ENCODE peak calls at places on chromosomes 1 and 21, in five cellular contexts. F is stomach, T is glutamatergic neuron, H is fibroblast of pulmonary artery, W is right lobe of liver. K is an unnamed sample.
A peak's percentile ranks its signal among the peaks of the same experiment; 100 is the strongest.

GRCh38 chr21:44891631-44892031 is 18.1 kb upstream of the PTTG1IP start:
- DNase-seq in F (no peak), H (no peak), T (peak; percentile 15), W (no peak), K (no peak)

GRCh38 chr1:179955318-179955638 is 668 bp downstream of the CEP350 start:
- DNase-seq in W (no peak), T (no peak), F (no peak), H (peak; percentile 13), K (no peak)

GRCh38 chr1:25519624-25520023 is 23.8 kb upstream of the LDLRAP1 start:
- DNase-seq in T (no peak), F (no peak), H (peak; percentile 47), W (no peak), K (no peak)

GRCh38 chr1:30286241-30286983 is 437.0 kb downstream of the MATN1 start:
- DNase-seq in W (no peak), T (no peak), H (no peak), F (no peak), K (no peak)

GRCh38 chr1:32263744-32264143 is 12.7 kb downstream of the LCK start:
- DNase-seq in W (no peak), T (no peak), H (no peak), F (no peak), K (no peak)

GRCh38 chr1:101139130-101139529 is 97.7 kb upstream of the S1PR1 start:
- DNase-seq in T (no peak), F (no peak), W (no peak), H (no peak), K (no peak)

GRCh38 chr1:185996211-185996610 is 262.0 kb downstream of the HMCN1 start:
- DNase-seq in W (no peak), F (no peak), H (peak; percentile 67), T (no peak), K (no peak)

GRCh38 chr21:38567577-38568360 is 69.5 kb upstream of the ERG start:
- DNase-seq in W (no peak), T (no peak), F (no peak), H (peak; percentile 18), K (no peak)

GRCh38 chr1:236345728-236346127 is 48.4 kb upstream of the EDARADD start:
- DNase-seq in H (no peak), T (no peak), W (no peak), F (no peak), K (peak; percentile 10)
- TF ChIP-seq CTCF in H (peak; percentile 24), T (no peak), W (peak; percentile 34), F (no peak), K (no peak)

GRCh38 chr1:3340548-3341235 is 113.8 kb upstream of the ARHGEF16 start:
- DNase-seq in H (no peak), W (no peak), F (no peak), T (no peak), K (no peak)
- TF ChIP-seq CTCF in H (no peak), W (no peak), F (no peak), T (no peak), K (no peak)

GRCh38 chr1:151520359-151520758 is 9.2 kb downstream of the CGN start:
- DNase-seq in T (no peak), F (no peak), W (no peak), H (no peak), K (no peak)
- TF ChIP-seq CTCF in T (no peak), F (no peak), W (no peak), H (no peak), K (no peak)

GRCh38 chr1:232627171-232627570 is 2.8 kb downstream of the SIPA1L2 start:
- DNase-seq in T (no peak), F (no peak), H (no peak), W (no peak), K (no peak)

GRCh38 chr1:232627645-232628334 is 2.1 kb downstream of the SIPA1L2 start:
- DNase-seq in W (no peak), T (no peak), F (no peak), H (peak; percentile 25), K (no peak)

GRCh38 chr1:232629250-232630046 is 485 bp downstream of the SIPA1L2 start:
- DNase-seq in T (peak; percentile 77), F (no peak), W (peak; percentile 54), H (peak; percentile 9), K (peak; percentile 30)

GRCh38 chr1:232630047-232630893 is at the start of gene SIPA1L2:
- DNase-seq in H (peak; percentile 90), W (peak; percentile 97), T (peak; percentile 97), F (peak; percentile 95), K (peak; percentile 98)

DNA sequence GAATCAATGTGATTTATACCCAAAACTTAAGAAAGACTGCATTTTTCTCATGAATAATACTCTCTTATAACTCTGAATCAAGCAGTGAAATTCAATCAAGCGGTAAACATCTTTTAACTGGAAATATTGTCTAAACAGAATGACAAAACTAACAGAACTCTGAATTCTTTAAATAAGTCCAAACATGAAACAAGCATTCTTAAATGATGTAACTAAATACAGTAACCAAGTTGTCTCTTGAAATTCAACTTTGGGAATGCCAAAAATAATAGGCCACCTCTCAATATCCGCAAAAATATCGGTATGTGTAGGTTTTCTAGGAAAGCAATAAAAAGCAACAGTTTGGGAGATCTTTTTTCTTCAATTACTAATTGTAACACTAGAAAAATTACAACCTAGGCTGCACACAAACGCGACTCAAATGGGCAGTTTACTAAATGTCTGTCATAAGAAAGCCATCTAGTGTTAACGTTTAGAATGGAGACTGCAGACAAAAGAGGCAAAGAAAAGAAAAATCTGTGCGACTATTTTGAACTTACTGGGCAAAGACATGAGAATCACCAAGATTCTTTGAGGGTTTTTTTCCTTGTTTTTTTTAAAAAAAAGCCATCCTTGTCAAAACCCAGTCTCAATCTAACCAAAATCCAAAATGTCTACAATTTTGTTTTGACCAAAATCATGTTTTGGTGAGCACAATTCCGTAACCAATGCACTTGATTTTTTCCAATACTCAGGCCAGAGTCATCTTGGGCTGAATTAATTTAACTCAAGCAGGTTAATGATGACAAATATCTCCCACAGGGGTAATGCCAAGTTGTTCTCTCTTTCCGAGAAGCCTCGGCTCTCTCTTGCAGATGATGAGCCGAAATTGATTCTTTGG is 1.4 kb downstream of the SIPA1L2 start:
- DNase-seq in T (no peak), F (no peak), W (no peak), H (peak; percentile 63), K (no peak)
- TF ChIP-seq CTCF in T (no peak), F (no peak), W (peak; percentile 31), H (peak; percentile 48), K (no peak)

GRCh38 chr21:42071146-42071737 is at the start of gene UMODL1:
- DNase-seq in F (no peak), T (no peak), W (no peak), H (no peak), K (no peak)

GRCh38 chr21:42069327-42069726 is 1.8 kb upstream of the UMODL1 start:
- DNase-seq in H (no peak), T (no peak), W (no peak), F (no peak), K (no peak)

GRCh38 chr21:42075686-42076471 is 4.8 kb downstream of the UMODL1 start:
- DNase-seq in F (no peak), H (no peak), W (no peak), T (no peak), K (no peak)

GRCh38 chr21:42068592-42068991 is 2.5 kb upstream of the UMODL1 start:
- DNase-seq in F (no peak), H (no peak), T (no peak), W (no peak), K (no peak)

GRCh38 chr21:42073140-42074099 is 2.3 kb downstream of the UMODL1 start:
- DNase-seq in T (no peak), F (no peak), W (no peak), H (no peak), K (no peak)
- TF ChIP-seq CTCF in T (no peak), F (no peak), W (no peak), H (no peak), K (no peak)

GRCh38 chr21:33302796-33303195 is 22.0 kb upstream of the IFNAR1 start:
- DNase-seq in T (no peak), H (no peak), F (no peak), W (no peak), K (no peak)
- TF ChIP-seq CTCF in T (no peak), H (no peak), F (no peak), W (no peak), K (no peak)

GRCh38 chr1:94906382-94906781 is 20.5 kb downstream of the CNN3 start:
- DNase-seq in F (no peak), W (no peak), T (no peak), H (no peak), K (no peak)

GRCh38 chr1:94907161-94907560 is 19.7 kb downstream of the CNN3 start:
- DNase-seq in H (no peak), T (no peak), F (no peak), W (no peak), K (no peak)

GRCh38 chr1:94909486-94909885 is 17.4 kb downstream of the CNN3 start:
- DNase-seq in T (no peak), H (no peak), F (no peak), W (no peak), K (no peak)

GRCh38 chr1:94908965-94909364 is 17.9 kb downstream of the CNN3 start:
- DNase-seq in T (no peak), F (no peak), W (no peak), H (no peak), K (no peak)

DNA sequence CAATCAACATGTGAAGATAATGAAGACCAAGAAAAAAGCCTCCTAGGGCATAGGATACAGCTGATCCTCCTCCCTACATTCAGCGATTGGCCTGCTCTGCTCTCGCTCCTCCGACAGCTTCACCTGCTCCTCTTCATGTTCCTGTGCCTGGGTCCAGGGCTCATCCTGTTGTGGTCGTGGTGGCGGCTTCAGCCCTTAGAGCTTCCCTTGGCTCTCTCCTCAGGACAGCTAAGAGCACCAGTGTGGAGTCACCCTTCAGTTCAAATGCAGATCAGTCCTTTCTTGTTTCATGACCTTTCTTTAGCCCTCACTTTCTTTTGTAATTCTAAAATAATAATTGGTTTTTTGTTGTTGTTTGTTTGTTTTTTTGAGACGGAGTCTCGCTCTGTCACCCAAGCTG is 18.7 kb downstream of the CNN3 start:
- DNase-seq in T (no peak), W (no peak), F (no peak), H (no peak), K (no peak)
- TF ChIP-seq CTCF in T (no peak), W (no peak), F (no peak), H (no peak), K (no peak)

DNA sequence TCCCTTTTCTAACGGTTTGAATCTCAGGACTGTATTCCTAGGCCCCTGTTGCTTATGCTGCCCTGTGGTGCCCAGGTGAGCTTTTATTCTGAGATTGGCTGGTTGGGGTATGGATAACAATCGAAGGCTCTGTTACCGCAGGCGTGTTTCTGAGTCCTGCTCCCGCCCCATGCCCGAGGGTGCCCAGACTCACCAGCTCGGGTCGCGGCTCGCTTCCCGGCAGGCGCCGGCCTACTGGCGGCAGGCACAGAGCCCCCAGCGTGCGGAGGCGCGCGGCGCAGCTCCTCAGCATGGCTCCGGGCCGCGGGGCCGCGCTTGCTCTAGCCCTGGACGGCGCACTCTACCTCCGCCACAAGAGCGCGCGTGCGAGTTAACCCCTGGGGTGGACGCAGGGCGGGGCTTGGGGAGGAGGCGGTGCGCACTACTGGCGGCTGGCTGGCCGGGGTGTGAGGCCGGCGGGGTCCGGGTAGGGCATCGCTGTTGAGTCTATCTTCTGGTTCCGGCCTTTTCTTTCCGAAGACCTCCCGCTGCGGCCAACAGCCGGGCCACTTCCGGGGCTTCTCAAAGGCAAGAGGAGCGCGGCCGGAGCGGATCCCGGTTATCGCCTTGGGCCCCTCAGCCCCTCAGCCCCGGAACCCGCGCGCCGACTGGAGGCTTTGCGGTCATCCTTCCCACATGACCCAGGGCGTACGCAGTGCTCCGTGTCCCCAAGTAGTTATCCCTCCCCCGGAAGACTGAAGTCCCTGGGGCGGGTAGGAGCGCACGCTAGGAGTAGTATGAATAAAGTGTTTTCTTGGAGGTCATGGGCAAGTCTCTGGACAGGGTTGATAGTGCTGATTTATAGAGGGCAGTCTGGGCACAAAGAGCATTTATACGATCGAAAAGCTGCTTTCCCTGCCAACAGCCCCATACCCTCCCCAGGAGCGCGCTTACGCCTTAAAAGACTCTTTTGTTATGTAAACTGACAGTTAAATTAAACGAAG is at the start of gene THEM4:
- DNase-seq in H (peak; percentile 97), T (peak; percentile 100), W (peak; percentile 99), F (peak; percentile 98), K (peak; percentile 95)
- TF ChIP-seq CTCF in H (no peak), T (no peak), W (peak; percentile 44), F (no peak), K (peak; percentile 19)